ENCODE peak calls at places on chromosomes 12 and 14, in nine cellular contexts. J is heart left ventricle; B is lower leg skin; X is hepatocyte; L is ELR; Y is pancreas; D is lung microvascular endothelial cell; N is T-cell; S is activated T-helper 2 cell treated with anti-CD3 and anti-CD28 coated beads, Interferon-gamma antibody, Interleukin-2, Interleukin-4, amounts not matched to agents 10 μg/mL and 5 μg/mL and 100 μg/mL, durations not matched to agents 14 hours and 24 hours and 36 hours. M is an unnamed sample.

GRCh38 chr12:30985814-30986452 is 59.4 kb downstream of the TSPAN11 start:
- DNase-seq in J (peak), B (peak), X (peak), L (peak), Y (no peak), D (peak), N (no peak), S (no peak), M (peak)

GRCh38 chr14:58738876-58739275 is 101.1 kb downstream of the DACT1 start:
- DNase-seq in J (no peak), B (no peak), X (no peak), L (peak), Y (no peak), D (no peak), N (no peak), S (no peak), M (no peak)

GRCh38 chr12:116382456-116382902 is 105.0 kb upstream of the MED13L start:
- DNase-seq in J (no peak), B (no peak), X (no peak), L (no peak), Y (no peak), D (peak), N (no peak), S (no peak), M (no peak)

GRCh38 chr12:132399092-132400010 is 70.0 kb upstream of the GALNT9 start:
- DNase-seq in J (peak), B (no peak), X (no peak), L (no peak), Y (no peak), D (no peak), N (no peak), S (no peak), M (no peak)

GRCh38 chr14:35385042-35385839 is 19.3 kb downstream of the NFKBIA start:
- DNase-seq in J (peak), B (peak), X (peak), L (peak), Y (peak), D (peak), N (no peak), S (no peak), M (peak)

GRCh38 chr14:24411468-24412454 is 13.0 kb downstream of the NYNRIN start:
- DNase-seq in J (no peak), B (no peak), X (peak), L (peak), Y (no peak), D (peak), N (no peak), S (no peak), M (no peak)

GRCh38 chr12:49959570-49960473 is 1.9 kb upstream of the AQP5 start:
- DNase-seq in J (no peak), B (no peak), X (no peak), L (peak), Y (no peak), D (peak), N (no peak), S (no peak), M (no peak)

GRCh38 chr14:79248131-79248530 is 963.2 kb downstream of the DIO2 start:
- DNase-seq in J (no peak), B (no peak), X (no peak), L (no peak), Y (no peak), D (no peak), N (no peak), S (no peak), M (no peak)

GRCh38 chr14:68333265-68333664 is 459.6 kb downstream of the ZFP36L1 start:
- DNase-seq in J (no peak), B (no peak), X (no peak), L (no peak), Y (no peak), D (no peak), N (no peak), S (no peak), M (no peak)

GRCh38 chr12:111100003-111100402 is 179.6 kb upstream of the MYL2 start:
- DNase-seq in J (no peak), B (no peak), X (no peak), L (no peak), Y (no peak), D (no peak), N (no peak), S (no peak), M (no peak)

GRCh38 chr14:94876306-94876705 is 106.4 kb upstream of the GSC start:
- DNase-seq in J (no peak), B (no peak), X (no peak), L (no peak), Y (no peak), D (no peak), N (no peak), S (no peak), M (no peak)

GRCh38 chr12:91718326-91718725 is 427.3 kb downstream of the BTG1 start:
- DNase-seq in J (no peak), B (no peak), X (no peak), L (no peak), Y (no peak), D (no peak), N (no peak), S (no peak), M (no peak)

GRCh38 chr14:49173765-49174373 is 412.3 kb downstream of the RPS29 start:
- DNase-seq in J (no peak), B (peak), X (peak), L (peak), Y (peak), D (peak), N (no peak), S (peak), M (no peak)

GRCh38 chr14:68685419-68686211 is 107.3 kb downstream of the ZFP36L1 start:
- DNase-seq in J (no peak), B (no peak), X (peak), L (peak), Y (no peak), D (peak), N (peak), S (peak), M (no peak)

GRCh38 chr14:42490536-42490935 is 883.9 kb downstream of the LRFN5 start:
- DNase-seq in J (no peak), B (no peak), X (no peak), L (peak), Y (no peak), D (no peak), N (no peak), S (no peak), M (no peak)

GRCh38 chr12:95545731-95546490 is 5.4 kb downstream of the USP44 start:
- DNase-seq in J (no peak), B (no peak), X (no peak), L (no peak), Y (no peak), D (no peak), N (no peak), S (no peak), M (no peak)

GRCh38 chr12:113759135-113759534 is 207.0 kb downstream of the RBM19 start:
- DNase-seq in J (no peak), B (no peak), X (no peak), L (no peak), Y (no peak), D (no peak), N (no peak), S (no peak), M (no peak)

M was measured in C1 segment of cervical spinal cord.